ENCODE peak calls at places on chromosomes 7 and 10, in ten cellular contexts. D is transverse colon, A is IMR-90, C is neural progenitor cell, K is K562, G is A549, F is neuronal stem cell, N is PC-9, L is cardiac muscle cell, S is tibial artery. O is an unnamed sample.

GRCh38 chr7:26291699-26292538 is at the start of gene SNX10:
- DNase-seq in A (no peak), K (peak; percentile 89), F (peak; percentile 36), D (peak; percentile 69), N (peak; percentile 76), G (peak; percentile 50), L (peak; percentile 78), C (peak; percentile 88), S (no peak), O (no peak)

GRCh38 chr7:131147604-131148003 is 180.1 kb upstream of the MKLN1 start:
- DNase-seq in G (no peak), C (no peak), D (no peak), A (no peak), F (no peak), K (no peak), L (no peak), N (no peak), S (no peak), O (no peak)

GRCh38 chr7:128363261-128363721 is 1.8 kb upstream of the PRRT4 start:
- DNase-seq in L (no peak), C (no peak), A (no peak), N (no peak), D (no peak), F (no peak), G (no peak), S (no peak), K (no peak), O (no peak)

GRCh38 chr10:76315240-76315639 is 883.8 kb downstream of the LRMDA start:
- DNase-seq in A (no peak), F (no peak), C (no peak), S (no peak), D (no peak), K (peak; percentile 38), L (no peak), G (no peak), N (no peak), O (no peak)

GRCh38 chr10:79246606-79247275 is 100.5 kb upstream of the PPIF start:
- DNase-seq in C (no peak), D (no peak), L (no peak), S (peak; percentile 98), A (no peak), K (no peak), G (no peak), F (no peak), N (no peak), O (peak; percentile 59)

GRCh38 chr10:122344741-122345258 is 29.7 kb upstream of the PLEKHA1 start:
- DNase-seq in N (no peak), S (no peak), L (no peak), G (no peak), K (no peak), F (no peak), C (no peak), D (peak; percentile 45), A (peak; percentile 16), O (peak; percentile 30)

GRCh38 chr7:155470686-155471638 is 13.0 kb downstream of the EN2 start:
- DNase-seq in N (no peak), K (no peak), S (peak; percentile 43), G (no peak), A (no peak), L (no peak), C (no peak), F (no peak), D (no peak), O (no peak)

GRCh38 chr10:24255907-24256306 is 47.0 kb downstream of the KIAA1217 start:
- DNase-seq in G (no peak), S (no peak), D (no peak), K (no peak), N (peak; percentile 39), L (no peak), A (no peak), F (no peak), C (peak; percentile 30), O (no peak)

GRCh38 chr10:30384791-30385201 is 35.7 kb upstream of the MTPAP start:
- DNase-seq in C (peak; percentile 82), F (no peak), L (peak; percentile 50), D (no peak), N (peak; percentile 11), A (peak; percentile 34), G (peak; percentile 58), K (peak; percentile 57), S (no peak), O (peak; percentile 53)

GRCh38 chr10:3263082-3263481 is 90.5 kb upstream of the PITRM1 start:
- DNase-seq in K (no peak), G (no peak), L (no peak), D (no peak), A (no peak), N (no peak), F (no peak), C (no peak), S (no peak), O (no peak)

GRCh38 chr10:86645111-86645445 is 9.3 kb upstream of the OPN4 start:
- DNase-seq in N (no peak), S (no peak), G (no peak), K (no peak), F (no peak), A (no peak), D (no peak), L (no peak), C (no peak), O (no peak)

GRCh38 chr10:97154789-97155188 is 31.0 kb downstream of the SLIT1 start:
- DNase-seq in K (no peak), D (no peak), S (no peak), F (no peak), N (no peak), A (no peak), L (no peak), C (no peak), G (no peak), O (no peak)

GRCh38 chr10:97154162-97154561 is 31.6 kb downstream of the SLIT1 start:
- DNase-seq in G (no peak), F (no peak), D (no peak), K (no peak), C (no peak), A (no peak), S (no peak), N (no peak), L (no peak), O (no peak)

GRCh38 chr10:97151307-97151914 is 34.3 kb downstream of the SLIT1 start:
- DNase-seq in D (no peak), F (no peak), G (no peak), C (no peak), L (no peak), S (peak; percentile 13), N (no peak), K (no peak), A (no peak), O (no peak)

GRCh38 chr10:97150616-97151015 is 35.1 kb downstream of the SLIT1 start:
- DNase-seq in L (no peak), S (no peak), A (no peak), K (no peak), F (no peak), C (no peak), D (no peak), G (no peak), N (no peak), O (no peak)

GRCh38 chr10:97153276-97153850 is 32.4 kb downstream of the SLIT1 start:
- DNase-seq in N (no peak), D (no peak), G (no peak), S (peak; percentile 27), F (no peak), L (no peak), A (no peak), C (no peak), K (no peak), O (no peak)
- H3K4me1 ChIP-seq in N (no peaks in the 10 kb centered on the region), D (no peaks in the 10 kb centered on the region), G (no peaks in the 10 kb centered on the region), S (no peaks in the 10 kb centered on the region), F (peaks cover 33% of the 10 kb centered on the region), L (peaks cover 23% of the 10 kb centered on the region), A (no peaks in the 10 kb centered on the region), C (peaks cover 26% of the 10 kb centered on the region), K (no peaks in the 10 kb centered on the region), O (no peaks in the 10 kb centered on the region)

GRCh38 chr10:1853801-1854200 is 116.5 kb upstream of the ADARB2 start:
- DNase-seq in C (no peak), K (no peak), S (no peak), F (no peak), N (no peak), L (no peak), G (no peak), D (no peak), A (no peak), O (no peak)

GRCh38 chr10:1854271-1854670 is 116.9 kb upstream of the ADARB2 start:
- DNase-seq in L (no peak), F (no peak), N (no peak), A (no peak), K (no peak), G (no peak), D (no peak), S (no peak), C (no peak), O (no peak)
- H3K9me3 ChIP-seq in L (no peaks in the 10 kb centered on the region), F (no peaks in the 10 kb centered on the region), N (no peaks in the 10 kb centered on the region), A (peaks cover 33% of the 10 kb centered on the region), K (no peaks in the 10 kb centered on the region), G (no peaks in the 10 kb centered on the region), D (no peaks in the 10 kb centered on the region), S (no peaks in the 10 kb centered on the region), C (no peaks in the 10 kb centered on the region), O (no peaks in the 10 kb centered on the region)

GRCh38 chr10:132541601-132542011 is 4.0 kb downstream of the INPP5A start:
- DNase-seq in A (no peak), S (peak; percentile 39), D (no peak), N (no peak), K (no peak), L (no peak), C (no peak), F (no peak), G (no peak), O (no peak)
- H3K4me1 ChIP-seq in A (peaks cover 20% of the 10 kb centered on the region), S (peaks cover 67% of the 10 kb centered on the region), D (peaks cover 55% of the 10 kb centered on the region), N (peaks cover 10% of the 10 kb centered on the region), K (peaks cover 11% of the 10 kb centered on the region), L (peaks cover 35% of the 10 kb centered on the region), C (peaks cover 23% of the 10 kb centered on the region), F (peaks cover 27% of the 10 kb centered on the region), G (peaks cover 9% of the 10 kb centered on the region), O (peaks cover 5% of the 10 kb centered on the region)

DNA sequence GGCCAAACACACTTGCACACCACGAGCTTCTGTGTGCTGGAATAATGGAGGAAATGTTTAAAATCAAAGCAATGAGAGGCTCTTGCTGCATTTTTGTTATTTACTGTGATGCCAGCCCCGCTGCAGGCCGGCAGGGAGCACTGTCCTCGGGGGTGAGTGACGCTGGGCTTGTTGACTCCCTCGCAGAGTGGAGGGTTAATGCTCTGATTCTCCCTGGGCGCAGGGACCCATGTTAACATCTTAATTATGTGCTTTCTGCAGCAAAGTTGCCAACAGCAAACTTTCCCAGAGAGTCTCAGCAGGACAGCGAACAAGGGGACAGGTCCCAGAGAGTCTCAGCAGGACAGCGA is 22.9 kb downstream of the SCART1 start:
- DNase-seq in C (no peak), L (no peak), G (no peak), A (no peak), S (no peak), N (no peak), D (no peak), F (no peak), K (peak; percentile 16), O (no peak)
- H3K9me3 ChIP-seq in C (no peaks in the 10 kb centered on the region), L (no peaks in the 10 kb centered on the region), G (no peaks in the 10 kb centered on the region), A (no peaks in the 10 kb centered on the region), S (no peaks in the 10 kb centered on the region), N (no peaks in the 10 kb centered on the region), D (no peaks in the 10 kb centered on the region), F (peaks cover 30% of the 10 kb centered on the region), K (no peaks in the 10 kb centered on the region), O (peaks cover 3% of the 10 kb centered on the region)

O was measured in ascending aorta.